ENCODE peak calls at places on chromosomes 7 and 10, in nine cellular contexts. One of them, this sample, is unnamed.

GRCh38 chr10:122374859-122375721 is 582 bp downstream of the PLEKHA1 start:
- DNase-seq in HFFc6: peak; percentile 28
- DNase-seq in HCT116: peak; percentile 28
- DNase-seq in iris pigment epithelial cell: peak; percentile 73
- DNase-seq in globus pallidus: peak; percentile 51
- DNase-seq in NCI-H510A treated with DMSO at 0.1 percent for 48 hours: peak; percentile 61
- DNase-seq in mesenteric fat pad: peak; percentile 92
- DNase-seq in HEK293T: peak; percentile 64
- DNase-seq in brain microvascular endothelial cell: peak; percentile 25
- DNase-seq in this sample: peak; percentile 53

GRCh38 chr7:157274991-157275427 is 61.8 kb upstream of the DNAJB6 start:
- DNase-seq in HFFc6: no peak
- DNase-seq in HCT116: no peak
- DNase-seq in iris pigment epithelial cell: no peak
- DNase-seq in globus pallidus: no peak
- DNase-seq in NCI-H510A treated with DMSO at 0.1 percent for 48 hours: no peak
- DNase-seq in mesenteric fat pad: no peak
- DNase-seq in HEK293T: peak; percentile 10
- DNase-seq in brain microvascular endothelial cell: no peak
- DNase-seq in this sample: no peak

GRCh38 chr7:152137476-152138025 is 112.1 kb downstream of the GALNT11 start:
- DNase-seq in HFFc6: no peak
- DNase-seq in HCT116: no peak
- DNase-seq in iris pigment epithelial cell: peak; percentile 39
- DNase-seq in globus pallidus: no peak
- DNase-seq in NCI-H510A treated with DMSO at 0.1 percent for 48 hours: no peak
- DNase-seq in mesenteric fat pad: no peak
- DNase-seq in HEK293T: no peak
- DNase-seq in brain microvascular endothelial cell: no peak
- DNase-seq in this sample: no peak

GRCh38 chr7:66078067-66078466 is 2.4 kb downstream of the ASL start:
- DNase-seq in HFFc6: no peak
- DNase-seq in HCT116: no peak
- DNase-seq in iris pigment epithelial cell: no peak
- DNase-seq in globus pallidus: no peak
- DNase-seq in NCI-H510A treated with DMSO at 0.1 percent for 48 hours: no peak
- DNase-seq in mesenteric fat pad: no peak
- DNase-seq in HEK293T: no peak
- DNase-seq in brain microvascular endothelial cell: no peak
- DNase-seq in this sample: no peak

GRCh38 chr7:128419262-128419661 is 9.5 kb upstream of the IMPDH1 start:
- DNase-seq in HFFc6: no peak
- DNase-seq in HCT116: no peak
- DNase-seq in iris pigment epithelial cell: no peak
- DNase-seq in globus pallidus: no peak
- DNase-seq in NCI-H510A treated with DMSO at 0.1 percent for 48 hours: no peak
- DNase-seq in mesenteric fat pad: no peak
- DNase-seq in HEK293T: no peak
- DNase-seq in brain microvascular endothelial cell: no peak
- DNase-seq in this sample: no peak

GRCh38 chr7:54469740-54470139 is 72.4 kb upstream of the VSTM2A start:
- DNase-seq in HFFc6: no peak
- DNase-seq in HCT116: no peak
- DNase-seq in iris pigment epithelial cell: no peak
- DNase-seq in globus pallidus: no peak
- DNase-seq in NCI-H510A treated with DMSO at 0.1 percent for 48 hours: no peak
- DNase-seq in mesenteric fat pad: no peak
- DNase-seq in HEK293T: no peak
- DNase-seq in brain microvascular endothelial cell: no peak
- DNase-seq in this sample: no peak

GRCh38 chr10:118495499-118495898 is 99.9 kb downstream of the PRLHR start:
- DNase-seq in HFFc6: no peak
- DNase-seq in HCT116: no peak
- DNase-seq in iris pigment epithelial cell: peak; percentile 1
- DNase-seq in globus pallidus: no peak
- DNase-seq in NCI-H510A treated with DMSO at 0.1 percent for 48 hours: no peak
- DNase-seq in mesenteric fat pad: no peak
- DNase-seq in HEK293T: no peak
- DNase-seq in brain microvascular endothelial cell: no peak
- DNase-seq in this sample: no peak

GRCh38 chr10:86747796-86748581 is 8.4 kb upstream of the BMPR1A start:
- DNase-seq in HFFc6: peak; percentile 36
- DNase-seq in HCT116: no peak
- DNase-seq in iris pigment epithelial cell: peak; percentile 26
- DNase-seq in globus pallidus: no peak
- DNase-seq in NCI-H510A treated with DMSO at 0.1 percent for 48 hours: no peak
- DNase-seq in mesenteric fat pad: no peak
- DNase-seq in HEK293T: no peak
- DNase-seq in brain microvascular endothelial cell: no peak
- DNase-seq in this sample: no peak

GRCh38 chr10:45294681-45295080 is 20.7 kb downstream of the OR13A1 start:
- DNase-seq in HFFc6: no peak
- DNase-seq in HCT116: no peak
- DNase-seq in iris pigment epithelial cell: no peak
- DNase-seq in globus pallidus: no peak
- DNase-seq in NCI-H510A treated with DMSO at 0.1 percent for 48 hours: no peak
- DNase-seq in mesenteric fat pad: no peak
- DNase-seq in HEK293T: no peak
- DNase-seq in brain microvascular endothelial cell: no peak
- DNase-seq in this sample: no peak